ENCODE peak calls at places on chromosomes 13 and 19, in ten cellular contexts. N is mucosa of descending colon, K is RPMI7951, G is HL-60, M is T-cell, H is pancreas, V is mesothelial cell of epicardium, T is heart left ventricle, W is ovary, L is ELF-1. A is an unnamed sample.

GRCh38 chr13:103140001-103140671 is 73.9 kb upstream of the SLC10A2 start:
- DNase-seq in N (no peak), K (peak), G (peak), M (no peak), H (no peak), V (no peak), T (no peak), W (no peak), L (peak), A (no peak)

GRCh38 chr19:9324584-9324962 is 594 bp downstream of the ZNF559 start:
- DNase-seq in N (no peak), K (no peak), G (peak), M (no peak), H (no peak), V (no peak), T (no peak), W (no peak), L (no peak), A (no peak)

GRCh38 chr13:31909889-31910551 is 121.6 kb upstream of the FRY start:
- DNase-seq in N (no peak), K (peak), G (no peak), M (peak), H (peak), V (peak), T (peak), W (peak), L (no peak), A (peak)

GRCh38 chr13:112722433-112723250 is 32.8 kb downstream of the ATP11A start:
- DNase-seq in N (no peak), K (peak), G (no peak), M (no peak), H (peak), V (peak), T (peak), W (peak), L (peak), A (no peak)

GRCh38 chr19:43620061-43621001 is 902 bp upstream of the ZNF428 start:
- DNase-seq in N (no peak), K (peak), G (no peak), M (peak), H (no peak), V (no peak), T (no peak), W (peak), L (no peak), A (peak)

GRCh38 chr13:47330031-47330430 is 433.2 kb upstream of the HTR2A start:
- DNase-seq in N (no peak), K (no peak), G (no peak), M (no peak), H (no peak), V (no peak), T (no peak), W (no peak), L (no peak), A (no peak)

GRCh38 chr19:53158119-53158656 is 665 bp downstream of the ZNF347 start:
- DNase-seq in N (peak), K (peak), G (no peak), M (peak), H (peak), V (peak), T (peak), W (peak), L (peak), A (peak)

GRCh38 chr13:44932171-44932849 is 57.0 kb downstream of the NUFIP1 start:
- DNase-seq in N (no peak), K (no peak), G (no peak), M (no peak), H (no peak), V (no peak), T (no peak), W (no peak), L (no peak), A (no peak)

GRCh38 chr19:44662686-44663085 is 8.6 kb upstream of the CEACAM19 start:
- DNase-seq in N (no peak), K (peak), G (no peak), M (no peak), H (no peak), V (no peak), T (no peak), W (no peak), L (no peak), A (no peak)

GRCh38 chr19:46337487-46337886 is 9.4 kb upstream of the PPP5C start:
- DNase-seq in N (no peak), K (no peak), G (no peak), M (no peak), H (no peak), V (no peak), T (no peak), W (no peak), L (no peak), A (no peak)

GRCh38 chr19:50925734-50926133 is 14.5 kb upstream of the KLK4 start:
- DNase-seq in N (no peak), K (no peak), G (no peak), M (no peak), H (no peak), V (no peak), T (no peak), W (no peak), L (no peak), A (no peak)

GRCh38 chr13:80604094-80604493 is 263.2 kb upstream of the SPRY2 start:
- DNase-seq in N (no peak), K (no peak), G (no peak), M (no peak), H (no peak), V (no peak), T (peak), W (no peak), L (peak), A (no peak)

GRCh38 chr19:9431475-9431874 is 3.9 kb downstream of the ZNF266 start:
- DNase-seq in N (peak), K (peak), G (no peak), M (no peak), H (no peak), V (no peak), T (no peak), W (no peak), L (peak), A (peak)

GRCh38 chr13:53201454-53202225 is 173.0 kb downstream of the OLFM4 start:
- DNase-seq in N (peak), K (no peak), G (no peak), M (no peak), H (peak), V (no peak), T (no peak), W (no peak), L (peak), A (no peak)

GRCh38 chr19:34313188-34313587 is 51.8 kb upstream of the GPI start:
- DNase-seq in N (peak), K (no peak), G (no peak), M (no peak), H (no peak), V (no peak), T (peak), W (no peak), L (no peak), A (no peak)

GRCh38 chr13:98672947-98673545 is 79.4 kb downstream of the SLC15A1 start:
- DNase-seq in N (peak), K (peak), G (peak), M (peak), H (peak), V (peak), T (peak), W (peak), L (peak), A (peak)

GRCh38 chr19:51490676-51491075 is 10.9 kb downstream of the SIGLEC12 start:
- DNase-seq in N (no peak), K (no peak), G (no peak), M (no peak), H (no peak), V (no peak), T (no peak), W (no peak), L (no peak), A (no peak)

GRCh38 chr13:51258612-51259358 is 36.6 kb downstream of the FAM124A start:
- DNase-seq in N (no peak), K (no peak), G (no peak), M (no peak), H (no peak), V (no peak), T (no peak), W (no peak), L (peak), A (no peak)

GRCh38 chr13:27203186-27203585 is 31.6 kb upstream of the USP12 start:
- DNase-seq in N (no peak), K (peak), G (no peak), M (no peak), H (no peak), V (no peak), T (no peak), W (no peak), L (no peak), A (no peak)

GRCh38 chr13:21124853-21125252 is 51.5 kb downstream of the SKA3 start:
- DNase-seq in N (no peak), K (peak), G (no peak), M (no peak), H (peak), V (peak), T (no peak), W (no peak), L (peak), A (no peak)

GRCh38 chr19:16588089-16588823 is 16.0 kb upstream of the SLC35E1 start:
- DNase-seq in N (peak), K (no peak), G (peak), M (peak), H (peak), V (no peak), T (no peak), W (no peak), L (peak), A (peak)